ENCODE peak calls at places on chromosomes 3 and 15, in seven cellular contexts. L is lower leg skin, T is transverse colon, P is right lobe of liver, N is thyroid gland, E is Peyer's patch, S is HepG2. Z is an unnamed sample.
A peak's percentile ranks its signal among the peaks of the same experiment; 100 is the strongest.

GRCh38 chr3:149902498-149903139 is 68.1 kb downstream of the PFN2 start:
- DNase-seq in L (no peak), T (no peak), P (no peak), N (no peak), E (no peak), S (no peak), Z (no peak)

GRCh38 chr3:30855390-30855789 is 39.1 kb downstream of the GADL1 start:
- DNase-seq in L (no peak), T (no peak), P (no peak), N (no peak), E (no peak), S (no peak), Z (no peak)

GRCh38 chr3:19029837-19030835 is 118.2 kb upstream of the KCNH8 start:
- DNase-seq in L (no peak), T (no peak), P (no peak), N (no peak), E (no peak), S (no peak), Z (no peak)

GRCh38 chr15:93779341-93779740 is 452.0 kb upstream of the MCTP2 start:
- DNase-seq in L (no peak), T (no peak), P (no peak), N (no peak), E (no peak), S (no peak), Z (no peak)

GRCh38 chr3:184354121-184354728 is 7.2 kb downstream of the CLCN2 start:
- DNase-seq in L (no peak), T (peak; percentile 66), P (peak; percentile 61), N (peak; percentile 40), E (no peak), S (peak; percentile 18), Z (no peak)

GRCh38 chr3:192825657-192826200 is 91.9 kb downstream of the MB21D2 start:
- DNase-seq in L (no peak), T (peak; percentile 9), P (no peak), N (no peak), E (no peak), S (peak; percentile 28), Z (no peak)

GRCh38 chr3:50345586-50345985 is at the start of gene ZMYND10:
- DNase-seq in L (peak; percentile 59), T (peak; percentile 78), P (peak; percentile 71), N (peak; percentile 61), E (peak; percentile 73), S (no peak), Z (no peak)

GRCh38 chr3:53571264-53571663 is 76.9 kb downstream of the CACNA1D start:
- DNase-seq in L (no peak), T (no peak), P (no peak), N (no peak), E (no peak), S (no peak), Z (no peak)

GRCh38 chr15:31295660-31296059 is 31.0 kb upstream of the KLF13 start:
- DNase-seq in L (peak; percentile 12), T (no peak), P (peak; percentile 70), N (no peak), E (no peak), S (no peak), Z (peak; percentile 68)

GRCh38 chr3:149592758-149593240 is 65.0 kb downstream of the WWTR1 start:
- DNase-seq in L (no peak), T (no peak), P (no peak), N (no peak), E (no peak), S (no peak), Z (no peak)

GRCh38 chr15:47415539-47415971 is 301.8 kb upstream of the SEMA6D start:
- DNase-seq in L (no peak), T (no peak), P (no peak), N (no peak), E (no peak), S (peak; percentile 4), Z (no peak)

GRCh38 chr3:64225695-64226499 is 631 bp upstream of the PRICKLE2 start:
- DNase-seq in L (no peak), T (no peak), P (no peak), N (no peak), E (no peak), S (no peak), Z (no peak)

GRCh38 chr3:13480340-13481318 is 523 bp downstream of the HDAC11 start:
- DNase-seq in L (no peak), T (peak; percentile 50), P (no peak), N (peak; percentile 55), E (peak; percentile 72), S (no peak), Z (no peak)

GRCh38 chr15:33145447-33145846 is 49.1 kb downstream of the FMN1 start:
- DNase-seq in L (peak; percentile 42), T (no peak), P (no peak), N (no peak), E (no peak), S (no peak), Z (no peak)

GRCh38 chr3:51982352-51982837 is 940 bp upstream of the ACY1 start:
- DNase-seq in L (no peak), T (peak; percentile 83), P (peak; percentile 89), N (peak; percentile 43), E (peak; percentile 90), S (peak; percentile 91), Z (no peak)

GRCh38 chr3:51984269-51984647 is 923 bp downstream of the ACY1 start:
- DNase-seq in L (no peak), T (no peak), P (no peak), N (peak; percentile 44), E (no peak), S (no peak), Z (no peak)

GRCh38 chr3:51985063-51985462 is 1.7 kb downstream of the ACY1 start:
- DNase-seq in L (no peak), T (no peak), P (no peak), N (no peak), E (no peak), S (no peak), Z (no peak)

GRCh38 chr3:51983578-51984268 is 388 bp downstream of the ACY1 start:
- DNase-seq in L (no peak), T (no peak), P (no peak), N (no peak), E (no peak), S (no peak), Z (no peak)

DNA sequence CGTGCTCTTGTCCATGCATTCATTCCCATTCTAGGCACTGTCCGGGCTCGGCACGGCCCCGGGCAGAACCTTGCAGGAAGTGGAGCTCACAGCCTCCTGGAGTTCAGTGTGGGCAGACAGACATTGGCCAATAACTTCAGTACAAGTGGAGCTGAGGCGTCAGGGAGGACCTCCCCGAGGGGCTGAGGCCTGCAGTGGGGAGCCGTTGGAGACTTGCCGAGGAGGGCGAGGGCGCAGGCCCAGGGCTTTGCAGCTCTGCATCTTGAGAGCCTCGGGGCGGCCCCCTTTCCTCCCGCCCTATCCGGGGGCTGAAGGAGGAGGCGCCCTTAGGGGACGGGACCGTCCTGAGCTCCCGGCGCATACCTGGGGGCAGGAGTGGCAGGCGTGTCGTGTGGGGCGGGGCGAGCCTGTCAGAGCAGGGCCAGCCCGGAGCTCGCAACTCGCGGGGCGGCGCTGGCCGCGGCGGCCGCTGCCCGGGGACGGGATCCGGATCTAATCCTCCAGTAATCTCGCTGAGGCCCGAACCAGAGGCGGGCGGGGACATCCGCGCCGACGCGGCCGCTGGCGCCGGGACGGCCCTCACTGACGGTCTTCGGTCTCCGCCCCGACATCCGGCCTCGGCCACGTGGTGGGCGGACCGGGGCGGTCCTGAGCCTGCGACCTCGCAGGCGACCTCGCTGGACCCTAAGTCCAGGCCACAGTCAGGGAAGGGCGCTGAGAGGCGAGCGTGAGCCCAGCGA is at the start of gene ACY1:
- DNase-seq in L (peak; percentile 79), T (peak; percentile 92), P (peak; percentile 97), N (peak; percentile 96), E (peak; percentile 96), S (peak; percentile 87), Z (peak; percentile 91)
- TF ChIP-seq POLR2A in L (no peak), T (peak; percentile 90), P (peak; percentile 95), N (no peak), E (peak; percentile 80), S (no peak), Z (no peak)

DNA sequence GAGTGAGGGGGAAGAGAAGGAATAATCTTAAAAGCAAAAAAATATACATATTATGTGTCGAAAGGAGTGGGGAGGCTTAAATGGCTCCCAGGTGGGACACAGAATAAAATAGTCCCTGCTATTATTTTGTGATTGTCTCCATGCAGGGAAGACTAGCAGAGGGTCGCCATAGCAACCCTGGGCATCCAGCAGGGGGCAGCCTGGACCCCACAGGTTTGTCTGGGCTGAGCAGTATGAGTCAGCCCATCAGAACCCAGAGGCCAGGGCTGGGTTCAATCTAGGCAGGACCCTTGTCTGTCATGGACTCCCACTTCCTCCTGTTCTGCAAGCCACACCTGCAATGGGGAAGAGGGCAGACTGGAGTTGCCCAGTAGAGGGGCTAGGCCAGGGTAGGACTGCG is 17.6 kb upstream of the LINGO1 start:
- DNase-seq in L (no peak), T (no peak), P (no peak), N (no peak), E (no peak), S (peak; percentile 29), Z (no peak)
- TF ChIP-seq CTCF in L (no peak), T (no peak), P (no peak), N (no peak), E (no peak), S (peak; percentile 53), Z (no peak)

DNA sequence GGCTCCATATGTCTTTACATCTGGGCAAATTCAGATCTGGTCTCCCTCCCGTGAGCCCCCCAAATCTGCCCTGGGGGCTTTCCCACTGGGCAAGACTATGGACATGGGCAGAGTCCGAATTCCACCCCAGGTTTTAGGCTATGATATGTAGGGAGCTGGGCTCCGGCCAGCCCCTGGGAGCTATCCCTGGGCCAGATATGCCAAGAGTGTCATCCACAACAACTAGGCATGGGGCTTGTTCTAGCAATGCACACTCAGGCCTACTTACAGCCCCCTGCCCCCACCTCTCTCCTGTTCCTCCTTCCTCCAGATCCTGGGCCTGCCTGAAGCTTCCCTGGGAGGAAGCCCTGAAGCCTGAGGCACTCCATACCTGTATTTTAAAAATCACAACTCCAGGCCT is 622 bp downstream of the XIRP1 start:
- DNase-seq in L (no peak), T (no peak), P (no peak), N (no peak), E (no peak), S (no peak), Z (no peak)
- H3K4me3 ChIP-seq in L (no peak overlapping the region), T (no peak overlapping the region), P (no peak overlapping the region), N (no peak overlapping the region), E (no peak overlapping the region), S (no peak overlapping the region), Z (no peak overlapping the region)

GRCh38 chr15:74851960-74852359 is 9.0 kb upstream of the ULK3 start:
- DNase-seq in L (no peak), T (no peak), P (no peak), N (no peak), E (no peak), S (no peak), Z (no peak)
- TF ChIP-seq POLR2A in L (no peak), T (no peak), P (no peak), N (no peak), E (no peak), S (no peak), Z (no peak)

DNA sequence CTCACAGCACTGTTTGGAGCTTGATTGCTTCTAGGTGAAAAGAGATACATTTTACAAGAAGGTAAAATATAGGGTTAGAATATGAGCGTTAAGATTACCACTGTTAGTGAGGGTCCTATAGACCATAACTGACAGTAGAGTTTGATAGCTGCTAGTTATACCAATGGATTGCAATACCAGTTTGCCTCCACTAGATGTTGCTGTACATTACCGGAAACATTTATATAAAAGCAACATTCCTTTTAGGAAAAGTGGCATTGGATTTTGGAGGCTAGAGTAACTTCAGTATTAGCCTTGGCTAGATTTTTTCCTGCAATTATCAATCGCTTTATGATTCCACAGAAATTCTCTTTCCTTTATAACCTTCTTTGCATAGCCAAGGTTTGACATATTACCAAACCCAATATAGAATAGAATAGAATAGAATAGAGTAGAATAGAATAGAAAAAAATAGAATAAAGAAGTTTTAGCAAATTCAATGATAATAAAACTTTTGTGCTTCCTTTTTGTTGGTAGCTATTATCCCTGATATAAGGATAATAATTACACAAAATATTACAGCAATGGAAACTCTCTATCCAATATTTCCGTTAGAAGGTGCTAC is 1093.6 kb upstream of the ALCAM start:
- DNase-seq in L (no peak), T (no peak), P (no peak), N (no peak), E (no peak), S (peak; percentile 31), Z (no peak)
- TF ChIP-seq CTCF in L (no peak), T (peak; percentile 52), P (peak; percentile 52), N (no peak), E (peak; percentile 39), S (peak; percentile 63), Z (peak; percentile 19)

Z was measured in suprapubic skin.